ENCODE peak calls at places on chromosome 22, in six cellular contexts. Z, Q, I, B, P and U are unnamed samples.

GRCh38 chr22:24180316-24181087 is 785 bp upstream of the SUSD2 start:
- DNase-seq in P (no peak), Q (no peak), B (peak; percentile 22), Z (no peak), I (no peak), U (no peak)

GRCh38 chr22:49255154-49255553 is 572.5 kb downstream of the BRD1 start:
- DNase-seq in Q (no peak), P (no peak), B (no peak), Z (no peak), I (peak; percentile 8), U (no peak)

GRCh38 chr22:46017166-46017565 is 40.2 kb upstream of the WNT7B start:
- DNase-seq in Q (no peak), P (no peak), Z (no peak), I (no peak), B (no peak), U (no peak)

GRCh38 chr22:39612811-39613548 is 42.4 kb downstream of the CACNA1I start:
- DNase-seq in Z (no peak), I (no peak), B (no peak), Q (no peak), P (no peak), U (no peak)

GRCh38 chr22:20422965-20423635 is 14.5 kb downstream of the SCARF2 start:
- DNase-seq in P (no peak), I (no peak), B (peak; percentile 86), Z (no peak), Q (no peak), U (no peak)

GRCh38 chr22:36431977-36432376 is 44.2 kb upstream of the MYH9 start:
- DNase-seq in B (no peak), Q (no peak), I (no peak), Z (no peak), P (no peak), U (no peak)

GRCh38 chr22:24011735-24012068 is 598 bp downstream of the CABIN1 start:
- DNase-seq in Z (no peak), B (no peak), I (no peak), Q (no peak), P (no peak), U (no peak)

GRCh38 chr22:40898850-40899357 is 37.0 kb upstream of the DNAJB7 start:
- DNase-seq in I (no peak), B (no peak), P (no peak), Q (peak; percentile 12), Z (no peak), U (peak; percentile 17)

GRCh38 chr22:34902335-34902734 is 163.6 kb upstream of the ISX start:
- DNase-seq in Z (no peak), B (no peak), Q (no peak), P (no peak), I (no peak), U (no peak)

GRCh38 chr22:45212306-45212709 is 28.4 kb downstream of the KIAA0930 start:
- DNase-seq in I (no peak), Z (no peak), Q (no peak), B (peak; percentile 85), P (peak; percentile 17), U (no peak)

GRCh38 chr22:36162127-36163034 is 1.8 kb upstream of the APOL3 start:
- DNase-seq in I (no peak), B (no peak), Z (peak; percentile 69), P (no peak), Q (no peak), U (no peak)

GRCh38 chr22:35835998-35836691 is 118.5 kb downstream of the APOL5 start:
- DNase-seq in Z (no peak), I (peak; percentile 70), P (no peak), B (peak; percentile 26), Q (no peak), U (peak; percentile 98)

GRCh38 chr22:50672471-50673230 is at the start of gene SHANK3:
- DNase-seq in B (peak; percentile 81), Q (peak; percentile 95), I (no peak), Z (no peak), P (peak; percentile 92), U (no peak)

GRCh38 chr22:40749006-40749405 is 69.7 kb downstream of the MCHR1 start:
- DNase-seq in P (no peak), B (no peak), I (peak; percentile 32), Q (no peak), Z (no peak), U (no peak)

GRCh38 chr22:26479792-26480610 is 3.6 kb downstream of the HPS4 start:
- DNase-seq in Z (no peak), B (no peak), P (no peak), Q (no peak), I (no peak), U (peak; percentile 75)

GRCh38 chr22:42074153-42074750 is at the start of gene PHETA2:
- DNase-seq in I (peak; percentile 48), P (peak; percentile 60), B (peak; percentile 68), Z (peak; percentile 74), Q (no peak), U (no peak)

GRCh38 chr22:49618689-49618953 is 209.1 kb downstream of the BRD1 start:
- DNase-seq in B (no peak), Q (no peak), Z (no peak), P (no peak), I (no peak), U (no peak)

GRCh38 chr22:20524004-20524481 is 16.6 kb downstream of the MED15 start:
- DNase-seq in B (no peak), Q (no peak), I (no peak), Z (no peak), P (no peak), U (peak; percentile 70)

GRCh38 chr22:22941831-22942510 is 54.4 kb downstream of the IGLL5 start:
- DNase-seq in Z (peak; percentile 48), P (no peak), I (peak; percentile 23), Q (no peak), B (no peak), U (no peak)

GRCh38 chr22:49099496-49100124 is 728.1 kb downstream of the BRD1 start:
- DNase-seq in Q (no peak), B (no peak), I (no peak), Z (no peak), P (no peak), U (no peak)

GRCh38 chr22:46057762-46058420 is 80.9 kb upstream of the WNT7B start:
- DNase-seq in P (no peak), Z (no peak), B (peak; percentile 36), I (peak; percentile 9), Q (peak; percentile 22), U (no peak)

GRCh38 chr22:46237453-46238158 is 12.5 kb downstream of the CDPF1 start:
- DNase-seq in P (no peak), B (peak; percentile 68), Z (no peak), Q (no peak), I (no peak), U (peak; percentile 45)

GRCh38 chr22:30182365-30182764 is 64.2 kb downstream of the LIF start:
- DNase-seq in P (no peak), B (no peak), I (no peak), Z (peak; percentile 37), Q (no peak), U (no peak)

GRCh38 chr22:22037740-22038139 is 55.2 kb upstream of the TOP3B start:
- DNase-seq in Q (no peak), Z (no peak), B (no peak), P (no peak), I (no peak), U (no peak)

GRCh38 chr22:23849009-23850006 is 8.4 kb upstream of the SLC2A11 start:
- DNase-seq in B (peak; percentile 89), I (peak; percentile 95), Z (peak; percentile 94), Q (peak; percentile 64), P (peak; percentile 98), U (peak; percentile 70)

GRCh38 chr22:20184501-20185145 is 33.8 kb upstream of the CCDC188 start:
- DNase-seq in P (no peak), B (no peak), Z (no peak), Q (no peak), I (no peak), U (no peak)

GRCh38 chr22:23496445-23496833 is 83.7 kb downstream of the IGLL1 start:
- DNase-seq in Z (no peak), B (no peak), P (no peak), I (no peak), Q (no peak), U (no peak)

GRCh38 chr22:49586244-49586748 is 241.4 kb downstream of the BRD1 start:
- DNase-seq in B (no peak), Q (no peak), I (no peak), P (no peak), Z (no peak), U (no peak)

GRCh38 chr22:47295226-47295901 is 532.9 kb downstream of the TBC1D22A start:
- DNase-seq in I (no peak), P (no peak), B (no peak), Z (no peak), Q (no peak), U (no peak)

GRCh38 chr22:45318558-45319318 is 9.0 kb downstream of the FAM118A start:
- DNase-seq in I (no peak), P (no peak), B (no peak), Q (no peak), Z (peak; percentile 80), U (no peak)

GRCh38 chr22:37485006-37485713 is 1.0 kb downstream of the MFNG start:
- DNase-seq in B (peak; percentile 34), I (no peak), Q (peak; percentile 66), Z (peak; percentile 76), P (no peak), U (no peak)

GRCh38 chr22:50233223-50233622 is 11.6 kb downstream of the TUBGCP6 start:
- DNase-seq in Z (no peak), P (no peak), Q (no peak), I (no peak), B (no peak), U (no peak)

GRCh38 chr22:37807410-37808293 is at the start of gene GCAT:
- DNase-seq in Q (peak; percentile 94), Z (peak; percentile 91), B (peak; percentile 96), P (peak; percentile 91), I (peak; percentile 99), U (peak; percentile 94)

GRCh38 chr22:29202231-29203192 is 3.2 kb upstream of the EMID1 start:
- DNase-seq in Z (peak; percentile 87), I (peak; percentile 77), B (peak; percentile 70), P (peak; percentile 35), Q (peak; percentile 96), U (peak; percentile 42)

GRCh38 chr22:19109198-19110063 is 12.8 kb downstream of the DGCR2 start:
- DNase-seq in Z (no peak), P (no peak), Q (peak; percentile 54), I (no peak), B (no peak), U (no peak)

GRCh38 chr22:37275134-37275533 is 7.2 kb upstream of the CYTH4 start:
- DNase-seq in I (no peak), P (no peak), B (no peak), Q (no peak), Z (no peak), U (no peak)